ENCODE peak calls at places on chromosomes 12 and 14, in seven cellular contexts. Q is HCEC 1CT, K is endothelial cell, I is T-helper 1 cell, B is anterior cingulate cortex, G is hypothalamus, O is AG09319. P is an unnamed sample.

GRCh38 chr12:25014961-25015360 is 66.1 kb upstream of the BCAT1 start:
- DNase-seq in G (no peak), Q (peak), K (no peak), B (no peak), O (no peak), I (no peak), P (peak)

GRCh38 chr12:21434704-21435103 is 2.8 kb upstream of the PYROXD1 start:
- DNase-seq in B (no peak), K (no peak), O (no peak), Q (peak), I (no peak), G (no peak), P (no peak)

GRCh38 chr14:45287609-45288008 is 34.6 kb upstream of the MIS18BP1 start:
- DNase-seq in G (no peak), O (no peak), B (no peak), K (no peak), Q (no peak), I (no peak), P (peak)

GRCh38 chr14:24398298-24398942 is 383 bp upstream of the NYNRIN start:
- DNase-seq in O (no peak), Q (no peak), I (no peak), G (no peak), B (no peak), K (no peak), P (peak)

GRCh38 chr14:104442611-104443390 is 136.8 kb upstream of the C14orf180 start:
- DNase-seq in Q (no peak), K (no peak), I (no peak), O (no peak), B (no peak), G (no peak), P (no peak)

GRCh38 chr12:61880186-61880585 is 380.0 kb upstream of the USP15 start:
- DNase-seq in K (no peak), I (no peak), B (no peak), G (no peak), O (no peak), Q (no peak), P (no peak)

GRCh38 chr12:117921922-117922777 is 46.6 kb downstream of the KSR2 start:
- DNase-seq in G (no peak), K (no peak), I (no peak), O (no peak), Q (no peak), B (peak), P (no peak)

GRCh38 chr12:94139816-94140215 is 8.6 kb upstream of the PLXNC1 start:
- DNase-seq in K (no peak), B (no peak), G (no peak), I (no peak), Q (no peak), O (no peak), P (no peak)

GRCh38 chr14:69610859-69611263 is 535 bp upstream of the SUSD6 start:
- DNase-seq in O (no peak), K (no peak), G (no peak), B (no peak), I (no peak), Q (peak), P (peak)

GRCh38 chr14:106831322-106831720 is 1304.9 kb downstream of the TMEM121 start:
- DNase-seq in K (no peak), O (no peak), Q (no peak), I (peak), G (no peak), B (no peak), P (peak)

GRCh38 chr14:70882771-70883492 is 24.3 kb upstream of the PCNX1 start:
- DNase-seq in O (no peak), B (no peak), G (no peak), Q (peak), I (no peak), K (no peak), P (peak)

GRCh38 chr14:49879683-49880204 is 13.1 kb upstream of the ARF6 start:
- DNase-seq in O (no peak), G (no peak), K (peak), I (peak), Q (peak), B (no peak), P (peak)

GRCh38 chr12:10759657-10760056 is 36.5 kb upstream of the YBX3 start:
- DNase-seq in K (no peak), I (no peak), B (no peak), O (no peak), G (no peak), Q (no peak), P (no peak)

GRCh38 chr14:20632831-20633771 is 8.4 kb downstream of the OR6S1 start:
- DNase-seq in G (peak), I (peak), B (peak), K (peak), O (peak), Q (peak), P (peak)

GRCh38 chr12:96981053-96981452 is 74.0 kb downstream of the NEDD1 start:
- DNase-seq in O (peak), G (no peak), I (no peak), K (no peak), B (no peak), Q (peak), P (peak)

GRCh38 chr14:67396381-67396965 is 15.5 kb downstream of the PLEK2 start:
- DNase-seq in B (no peak), G (no peak), Q (no peak), I (no peak), O (no peak), K (no peak), P (peak)

GRCh38 chr12:100868487-100868886 is 73.9 kb downstream of the ANO4 start:
- DNase-seq in B (no peak), G (no peak), K (no peak), I (no peak), Q (peak), O (no peak), P (peak)

GRCh38 chr12:108400481-108400880 is 61.4 kb upstream of the CMKLR1 start:
- DNase-seq in I (no peak), O (no peak), Q (no peak), G (no peak), K (no peak), B (no peak), P (no peak)

GRCh38 chr14:59028476-59029202 is 159.8 kb upstream of the DAAM1 start:
- DNase-seq in G (peak), I (no peak), Q (peak), B (peak), O (peak), K (peak), P (peak)

GRCh38 chr14:51554953-51555352 is 96.8 kb upstream of the FRMD6 start:
- DNase-seq in O (no peak), G (no peak), K (no peak), I (no peak), B (no peak), Q (peak), P (peak)

GRCh38 chr14:100056964-100057817 is 8.0 kb upstream of the EVL start:
- DNase-seq in Q (peak), B (no peak), O (no peak), G (no peak), I (no peak), K (no peak), P (peak)

GRCh38 chr14:72892879-72893635 is 844 bp downstream of the DPF3 start:
- DNase-seq in Q (no peak), B (peak), G (peak), O (no peak), K (peak), I (peak), P (peak)

GRCh38 chr12:78359530-78359929 is 505.0 kb upstream of the SYT1 start:
- DNase-seq in O (no peak), Q (peak), G (no peak), B (no peak), K (no peak), I (no peak), P (peak)

GRCh38 chr12:112913038-112913688 is 6.4 kb downstream of the OAS1 start:
- DNase-seq in O (no peak), I (no peak), Q (no peak), K (no peak), B (no peak), G (no peak), P (no peak)

GRCh38 chr12:112107728-112108447 is 695 bp downstream of the NAA25 start:
- DNase-seq in G (peak), O (no peak), B (peak), I (no peak), Q (no peak), K (peak), P (no peak)

GRCh38 chr12:38502420-38502819 is 185.8 kb downstream of the ALG10B start:
- DNase-seq in I (no peak), B (no peak), G (no peak), Q (no peak), K (no peak), O (no peak), P (no peak)